ENCODE peak calls at places on chromosomes 12 and 14, in seven cellular contexts. A is pancreas, M is endothelial cell, F is heart right ventricle, U is activated B cell treated with CpG ODN at 0.5 μM for 24 hours, J is kidney epithelial cell, X is IMR-90. L is an unnamed sample.

GRCh38 chr14:54683882-54684794 is 117.2 kb downstream of the SAMD4A start:
- DNase-seq in J (no peak), M (no peak), F (peak), U (no peak), X (peak), A (peak), L (no peak)

GRCh38 chr14:76877871-76878270 is 51.7 kb downstream of the LRRC74A start:
- DNase-seq in A (no peak), M (no peak), X (no peak), U (no peak), F (no peak), J (no peak), L (peak)

GRCh38 chr14:78010688-78011087 is 159.5 kb upstream of the NRXN3 start:
- DNase-seq in J (no peak), M (no peak), U (no peak), F (no peak), A (no peak), X (peak), L (no peak)

GRCh38 chr12:31736472-31736871 is 7.7 kb upstream of the AMN1 start:
- DNase-seq in X (peak), F (no peak), U (no peak), M (no peak), A (no peak), J (peak), L (no peak)

GRCh38 chr14:98704441-98704840 is 567.6 kb downstream of the BCL11B start:
- DNase-seq in A (no peak), U (no peak), F (no peak), J (no peak), X (no peak), M (no peak), L (no peak)

GRCh38 chr12:55974308-55974724 is 438 bp downstream of the RAB5B start:
- DNase-seq in X (peak), U (no peak), M (peak), J (no peak), A (peak), F (no peak), L (peak)

GRCh38 chr12:109880049-109880931 is at the start of gene GLTP:
- DNase-seq in F (peak), X (peak), A (peak), M (peak), J (no peak), U (peak), L (peak)

GRCh38 chr14:67610491-67610890 is 9.2 kb upstream of the ARG2 start:
- DNase-seq in J (no peak), X (no peak), M (no peak), F (no peak), U (no peak), A (no peak), L (no peak)

GRCh38 chr14:35406811-35407630 is 2.5 kb upstream of the NFKBIA start:
- DNase-seq in X (peak), U (no peak), A (no peak), J (no peak), F (no peak), M (no peak), L (no peak)

GRCh38 chr12:27585739-27586265 is 61.8 kb downstream of the PPFIBP1 start:
- DNase-seq in J (no peak), M (no peak), U (no peak), A (no peak), F (no peak), X (no peak), L (no peak)

GRCh38 chr12:2475984-2476383 is 318.8 kb upstream of the FKBP4 start:
- DNase-seq in M (no peak), X (no peak), U (no peak), A (no peak), J (no peak), F (no peak), L (peak)

GRCh38 chr12:92107621-92108131 is 38.0 kb downstream of the BTG1 start:
- DNase-seq in J (no peak), F (no peak), X (no peak), U (no peak), M (no peak), A (no peak), L (peak)

GRCh38 chr12:55965941-55966407 is at the start of gene PMEL:
- DNase-seq in X (no peak), A (no peak), U (no peak), M (peak), F (no peak), J (no peak), L (peak)

GRCh38 chr12:46983959-46984833 is 95.2 kb upstream of the PCED1B start:
- DNase-seq in M (peak), X (peak), A (no peak), F (no peak), U (no peak), J (no peak), L (peak)

GRCh38 chr14:74955229-74955999 is at the start of gene PGF:
- DNase-seq in X (no peak), M (peak), J (no peak), A (peak), F (peak), U (peak), L (peak)

GRCh38 chr14:22123188-22123560 is 449.6 kb upstream of the OR4E1 start:
- DNase-seq in M (no peak), J (no peak), U (no peak), A (no peak), X (no peak), F (no peak), L (no peak)

GRCh38 chr14:56273151-56273550 is 154.9 kb downstream of the PELI2 start:
- DNase-seq in F (no peak), U (no peak), X (peak), J (no peak), M (no peak), A (no peak), L (no peak)

GRCh38 chr14:36065831-36066230 is 110.7 kb downstream of the PTCSC3 start:
- DNase-seq in A (no peak), M (no peak), U (no peak), J (no peak), F (no peak), X (no peak), L (no peak)

GRCh38 chr12:24198936-24199644 is 249.6 kb upstream of the SOX5 start:
- DNase-seq in F (no peak), J (no peak), M (no peak), X (no peak), A (no peak), U (no peak), L (no peak)

GRCh38 chr12:129298921-129299320 is 445.6 kb downstream of the GLT1D1 start:
- DNase-seq in A (no peak), X (no peak), J (no peak), M (no peak), U (no peak), F (no peak), L (no peak)

GRCh38 chr12:98154850-98155249 is 360.5 kb upstream of the TMPO start:
- DNase-seq in U (no peak), X (no peak), J (no peak), A (no peak), F (no peak), M (peak), L (peak)

GRCh38 chr12:108854055-108854452 is 3.3 kb downstream of the SSH1 start:
- DNase-seq in M (no peak), U (no peak), X (peak), F (no peak), A (no peak), J (no peak), L (no peak)
- TF ChIP-seq CTCF in M (no peak), U (no peak), X (peak), F (peak), A (no peak), J (peak), L (no peak)

GRCh38 chr12:67394600-67394999 is 125.4 kb downstream of the CAND1 start:
- DNase-seq in X (peak), M (no peak), U (no peak), J (no peak), F (peak), A (peak), L (no peak)
- TF ChIP-seq CTCF in X (peak), M (no peak), U (no peak), J (peak), F (no peak), A (peak), L (no peak)

GRCh38 chr12:52413787-52414345 is 7.7 kb upstream of the KRT82 start:
- DNase-seq in J (no peak), F (no peak), M (no peak), X (no peak), A (no peak), U (no peak), L (no peak)
- TF ChIP-seq CTCF in J (no peak), F (no peak), M (no peak), X (no peak), A (no peak), U (no peak), L (no peak)

DNA sequence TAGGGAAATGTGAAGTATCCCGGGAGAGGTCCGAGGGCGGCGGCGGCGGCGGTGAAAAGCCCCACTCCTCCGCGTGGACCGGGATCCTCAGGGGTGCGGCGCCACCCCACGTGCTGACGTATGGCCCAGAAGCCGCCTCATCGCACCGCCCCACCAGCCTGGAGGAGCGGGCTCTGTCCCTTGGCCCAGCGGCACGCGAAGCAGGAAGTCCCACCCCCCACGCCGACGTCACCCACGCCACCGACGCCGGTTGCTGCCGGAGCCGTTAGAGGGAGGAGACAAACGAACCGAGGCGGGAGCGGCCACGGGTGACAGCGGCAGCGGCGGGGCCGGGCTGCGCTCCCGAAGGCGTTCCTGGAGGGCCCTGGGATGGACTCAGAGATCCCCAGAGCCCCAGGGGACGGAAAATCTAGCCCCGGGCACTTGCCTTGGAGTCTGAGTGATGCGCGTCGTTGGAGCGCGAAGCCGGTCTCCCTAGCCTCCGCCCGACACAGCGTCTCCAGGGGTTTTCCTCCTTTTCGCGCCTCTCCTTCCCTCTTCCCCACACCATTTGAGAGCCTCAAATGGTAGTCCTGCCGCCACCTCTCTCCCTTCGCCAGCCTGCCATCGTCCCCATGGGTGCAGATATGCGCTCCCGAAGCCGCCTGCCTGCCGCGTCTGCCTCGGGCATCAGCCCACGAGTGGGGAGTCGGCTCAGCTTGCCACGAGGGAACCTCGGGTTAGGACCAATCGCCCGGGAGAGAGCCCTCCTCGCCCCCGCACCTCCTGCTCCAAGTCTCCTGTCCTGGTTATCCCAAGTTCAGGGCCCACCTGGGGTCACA is at the start of gene CEP83:
- DNase-seq in A (peak), M (peak), X (peak), U (peak), F (peak), J (peak), L (peak)
- TF ChIP-seq CTCF in A (no peak), M (no peak), X (no peak), U (no peak), F (no peak), J (no peak), L (no peak)

GRCh38 chr14:101410126-101410525 is 151.2 kb upstream of the DIO3 start:
- DNase-seq in U (no peak), F (no peak), J (no peak), M (no peak), X (no peak), A (no peak), L (no peak)
- TF ChIP-seq CTCF in U (no peak), F (no peak), J (no peak), M (no peak), X (no peak), A (no peak), L (no peak)

GRCh38 chr12:48954781-48955501 is 2.3 kb downstream of the ARF3 start:
- DNase-seq in X (no peak), U (no peak), A (no peak), F (no peak), M (no peak), J (no peak), L (no peak)

GRCh38 chr12:48954061-48954460 is 3.2 kb downstream of the ARF3 start:
- DNase-seq in J (no peak), A (no peak), U (no peak), M (no peak), X (no peak), F (no peak), L (no peak)

GRCh38 chr12:48957141-48958048 is at the start of gene ARF3:
- DNase-seq in A (peak), M (peak), F (peak), U (peak), X (peak), J (peak), L (peak)

GRCh38 chr12:48958049-48958388 is 732 bp upstream of the ARF3 start:
- DNase-seq in U (no peak), J (no peak), X (no peak), A (no peak), M (no peak), F (no peak), L (no peak)

GRCh38 chr12:48956279-48957140 is 777 bp downstream of the ARF3 start:
- DNase-seq in M (peak), X (peak), U (no peak), J (peak), A (peak), F (peak), L (peak)
- TF ChIP-seq CTCF in M (no peak), X (no peak), U (no peak), J (peak), A (no peak), F (no peak), L (no peak)

DNA sequence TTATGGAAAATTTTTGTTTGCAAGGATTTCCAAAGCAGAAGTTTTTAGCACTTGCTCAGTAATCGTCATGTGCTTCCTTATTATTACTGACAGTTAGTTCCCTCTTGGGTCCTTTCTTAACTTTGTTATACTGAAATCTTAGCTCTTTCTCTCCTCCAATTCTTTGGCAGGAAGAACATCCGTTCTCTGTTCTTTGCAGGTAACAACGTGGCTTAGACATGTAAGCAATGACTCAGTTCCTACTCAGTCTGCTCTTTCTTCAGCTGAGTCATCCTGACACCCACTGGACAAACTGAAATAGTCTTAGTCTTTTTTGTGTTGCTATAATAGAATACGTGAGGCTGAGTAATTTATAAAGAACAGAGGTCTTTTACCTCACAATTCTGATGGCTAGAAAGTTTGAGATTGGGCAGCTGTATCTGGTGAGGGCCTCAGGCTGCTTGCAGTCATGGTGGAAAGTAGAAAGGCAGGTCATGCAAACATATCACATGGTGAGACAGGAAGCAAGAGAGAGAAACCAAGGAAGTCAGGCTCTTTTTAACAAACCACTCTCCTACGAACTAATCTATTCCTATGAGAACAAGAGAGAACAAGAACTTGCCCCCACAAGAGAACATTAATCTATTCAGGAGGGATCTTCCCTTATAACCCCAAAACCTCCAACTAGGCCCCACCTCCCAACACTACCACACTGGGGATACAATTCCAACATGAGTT is 49.2 kb downstream of the TESPA1 start:
- DNase-seq in F (no peak), X (peak), J (peak), A (no peak), U (no peak), M (no peak), L (no peak)
- TF ChIP-seq CTCF in F (no peak), X (no peak), J (peak), A (no peak), U (no peak), M (no peak), L (no peak)